ENCODE peak calls at places on chromosome 15, in five cellular contexts. One of them, this sample, is unnamed.

GRCh38 chr15:52093539-52094502 is 18.8 kb downstream of the BCL2L10 start:
- DNase-seq in ovary: no peak
- DNase-seq in A549: peak; percentile 46
- DNase-seq in suprapubic skin: peak; percentile 92
- DNase-seq in tibial nerve: no peak
- DNase-seq in this sample: peak; percentile 78

GRCh38 chr15:73982251-73982962 is 9.7 kb downstream of the STOML1 start:
- DNase-seq in ovary: peak; percentile 86
- DNase-seq in A549: no peak
- DNase-seq in suprapubic skin: peak; percentile 91
- DNase-seq in tibial nerve: peak; percentile 61
- DNase-seq in this sample: peak; percentile 93

GRCh38 chr15:43514241-43515057 is 3.0 kb upstream of the MAP1A start:
- DNase-seq in ovary: no peak
- DNase-seq in A549: no peak
- DNase-seq in suprapubic skin: no peak
- DNase-seq in tibial nerve: peak; percentile 46
- DNase-seq in this sample: no peak

GRCh38 chr15:66007663-66008262 is 138.5 kb downstream of the RAB11A start:
- DNase-seq in ovary: no peak
- DNase-seq in A549: no peak
- DNase-seq in suprapubic skin: no peak
- DNase-seq in tibial nerve: no peak
- DNase-seq in this sample: no peak

GRCh38 chr15:99145005-99145404 is 40.1 kb downstream of the SYNM start:
- DNase-seq in ovary: no peak
- DNase-seq in A549: no peak
- DNase-seq in suprapubic skin: no peak
- DNase-seq in tibial nerve: no peak
- DNase-seq in this sample: no peak

GRCh38 chr15:52103217-52104207 is 9.1 kb downstream of the BCL2L10 start:
- DNase-seq in ovary: no peak
- DNase-seq in A549: peak; percentile 84
- DNase-seq in suprapubic skin: peak; percentile 89
- DNase-seq in tibial nerve: no peak
- DNase-seq in this sample: peak; percentile 91

GRCh38 chr15:61517776-61518175 is 288.7 kb upstream of the RORA start:
- DNase-seq in ovary: no peak
- DNase-seq in A549: no peak
- DNase-seq in suprapubic skin: no peak
- DNase-seq in tibial nerve: no peak
- DNase-seq in this sample: no peak

GRCh38 chr15:40493089-40493840 is 22.5 kb downstream of the CHST14 start:
- DNase-seq in ovary: no peak
- DNase-seq in A549: no peak
- DNase-seq in suprapubic skin: no peak
- DNase-seq in tibial nerve: no peak
- DNase-seq in this sample: no peak

GRCh38 chr15:62495670-62496328 is 330.7 kb upstream of the C2CD4B start:
- DNase-seq in ovary: peak; percentile 46
- DNase-seq in A549: no peak
- DNase-seq in suprapubic skin: no peak
- DNase-seq in tibial nerve: no peak
- DNase-seq in this sample: peak; percentile 87

GRCh38 chr15:43545426-43545825 is 28.0 kb downstream of the MAP1A start:
- DNase-seq in ovary: no peak
- DNase-seq in A549: no peak
- DNase-seq in suprapubic skin: no peak
- DNase-seq in tibial nerve: no peak
- DNase-seq in this sample: no peak

GRCh38 chr15:90582553-90582952 is 52.8 kb downstream of the CRTC3 start:
- DNase-seq in ovary: no peak
- DNase-seq in A549: no peak
- DNase-seq in suprapubic skin: no peak
- DNase-seq in tibial nerve: no peak
- DNase-seq in this sample: no peak

GRCh38 chr15:64205202-64205601 is 42.4 kb upstream of the PPIB start:
- DNase-seq in ovary: no peak
- DNase-seq in A549: no peak
- DNase-seq in suprapubic skin: no peak
- DNase-seq in tibial nerve: no peak
- DNase-seq in this sample: no peak
- TF ChIP-seq EP300 in ovary: no peak
- TF ChIP-seq EP300 in A549: no peak
- TF ChIP-seq EP300 in suprapubic skin: no peak
- TF ChIP-seq EP300 in tibial nerve: no peak
- TF ChIP-seq EP300 in this sample: no peak

DNA sequence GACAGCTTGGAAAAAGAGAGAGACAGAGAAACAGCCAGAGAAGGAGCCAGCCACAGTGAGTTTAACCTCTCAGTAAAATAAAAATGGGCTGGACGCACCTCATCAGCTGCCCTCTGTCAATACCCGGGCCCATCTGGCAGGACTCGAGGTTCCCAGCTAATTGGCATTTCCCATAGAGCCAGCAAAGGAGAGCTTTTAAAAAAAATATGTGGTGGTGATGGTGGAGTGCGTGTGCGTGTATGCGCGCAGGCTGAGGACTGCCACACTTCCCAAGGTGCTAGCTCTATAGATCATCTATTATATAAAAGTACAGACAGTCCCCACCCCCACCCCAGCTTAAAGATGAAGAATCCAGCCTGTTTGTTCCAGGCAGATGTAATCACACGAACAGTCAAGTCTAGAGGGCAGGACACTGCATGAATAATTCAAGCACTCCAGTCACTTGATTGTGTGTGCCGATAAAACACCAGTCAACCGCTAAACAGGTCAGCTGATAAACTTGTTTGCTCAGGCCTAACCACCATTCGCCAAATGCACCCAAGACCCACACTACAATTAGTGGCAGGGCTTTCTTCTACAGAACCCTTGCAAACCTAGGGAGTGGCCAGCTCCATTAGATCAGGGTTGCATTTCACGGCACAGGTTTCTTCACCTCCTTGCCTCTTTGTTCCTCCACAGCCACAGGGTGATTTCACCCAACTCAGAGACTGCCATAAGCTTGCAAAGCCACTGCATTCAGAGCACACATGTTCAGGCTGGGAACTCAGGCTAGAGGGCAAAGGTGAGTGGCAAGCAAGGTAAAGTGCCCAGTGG is 5.9 kb downstream of the TLE3 start:
- DNase-seq in ovary: no peak
- DNase-seq in A549: no peak
- DNase-seq in suprapubic skin: no peak
- DNase-seq in tibial nerve: no peak
- DNase-seq in this sample: no peak
- TF ChIP-seq EP300 in ovary: no peak
- TF ChIP-seq EP300 in A549: no peak
- TF ChIP-seq EP300 in suprapubic skin: no peak
- TF ChIP-seq EP300 in tibial nerve: no peak
- TF ChIP-seq EP300 in this sample: no peak

DNA sequence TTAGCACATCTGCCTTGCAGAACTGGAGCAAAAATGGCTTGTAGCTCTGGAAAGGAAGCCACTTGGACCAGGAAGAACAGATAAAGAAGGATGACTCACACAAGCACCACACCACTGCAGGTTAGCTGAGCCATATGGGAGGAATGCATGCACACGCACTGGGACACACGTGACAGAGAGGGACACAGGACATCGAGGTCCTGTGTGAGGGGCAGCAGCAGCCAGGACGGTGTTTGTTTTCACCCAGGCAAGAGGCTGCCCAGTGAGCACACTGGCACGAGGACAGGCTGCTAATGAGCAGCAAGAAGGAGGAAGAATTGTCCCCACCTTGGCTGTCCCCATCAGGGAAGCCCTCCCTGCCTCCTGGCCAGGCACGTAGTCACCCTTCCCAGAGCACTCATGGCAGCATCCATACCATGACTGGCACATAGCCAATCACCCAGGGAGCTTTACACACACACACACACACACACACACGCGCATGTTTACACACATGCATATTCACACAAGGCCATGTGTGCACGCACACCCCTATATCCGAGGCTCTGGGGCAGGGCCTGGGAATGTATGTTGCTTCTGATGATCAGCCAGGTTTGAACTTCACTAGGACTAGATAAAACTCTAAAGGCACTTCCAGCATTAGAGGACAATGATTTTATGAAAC is 24.0 kb upstream of the SPTBN5 start:
- DNase-seq in ovary: no peak
- DNase-seq in A549: peak; percentile 24
- DNase-seq in suprapubic skin: no peak
- DNase-seq in tibial nerve: no peak
- DNase-seq in this sample: no peak
- TF ChIP-seq EP300 in ovary: no peak
- TF ChIP-seq EP300 in A549: no peak
- TF ChIP-seq EP300 in suprapubic skin: no peak
- TF ChIP-seq EP300 in tibial nerve: no peak
- TF ChIP-seq EP300 in this sample: no peak

DNA sequence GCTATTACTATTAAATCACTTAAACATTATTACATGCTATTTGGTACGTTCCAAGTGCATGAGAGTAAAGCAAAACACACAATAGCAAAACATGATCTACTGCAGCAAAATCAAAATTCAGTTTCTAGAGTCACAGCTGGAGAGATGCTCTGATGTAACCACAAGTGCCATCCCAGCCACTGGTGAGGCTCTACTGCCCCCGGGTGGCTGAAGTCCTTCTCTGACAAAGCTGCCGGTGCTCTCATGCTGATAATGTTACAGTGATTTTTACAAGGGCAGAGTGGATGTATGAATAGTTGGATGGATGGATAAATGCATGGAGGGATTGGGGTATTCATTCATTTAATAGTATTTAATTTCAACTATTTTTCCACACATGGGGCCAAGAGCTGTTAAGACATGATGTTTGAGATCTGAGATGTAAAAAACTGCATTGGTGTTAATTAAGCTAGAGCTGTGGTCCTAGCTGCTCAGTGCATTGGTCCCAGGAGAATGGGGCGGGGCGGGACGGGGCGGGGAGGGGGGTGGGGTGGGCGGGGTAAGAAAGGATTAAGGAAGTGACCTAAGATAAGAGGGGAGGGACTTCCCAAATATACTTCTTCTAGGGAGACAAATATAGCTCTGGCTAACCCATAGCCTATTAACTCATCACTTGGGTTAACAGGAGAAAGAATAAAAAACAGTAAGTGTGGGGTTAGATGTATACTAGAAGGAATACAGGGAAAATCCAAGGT is 5.3 kb upstream of the SPESP1 start:
- DNase-seq in ovary: peak; percentile 85
- DNase-seq in A549: peak; percentile 90
- DNase-seq in suprapubic skin: peak; percentile 76
- DNase-seq in tibial nerve: peak; percentile 38
- DNase-seq in this sample: peak; percentile 71
- TF ChIP-seq EP300 in ovary: no peak
- TF ChIP-seq EP300 in A549: no peak
- TF ChIP-seq EP300 in suprapubic skin: no peak
- TF ChIP-seq EP300 in tibial nerve: no peak
- TF ChIP-seq EP300 in this sample: no peak

GRCh38 chr15:37217567-37217966 is 117.2 kb upstream of the MEIS2 start:
- DNase-seq in ovary: no peak
- DNase-seq in A549: no peak
- DNase-seq in suprapubic skin: no peak
- DNase-seq in tibial nerve: no peak
- DNase-seq in this sample: no peak
- TF ChIP-seq EP300 in ovary: no peak
- TF ChIP-seq EP300 in A549: no peak
- TF ChIP-seq EP300 in suprapubic skin: no peak
- TF ChIP-seq EP300 in tibial nerve: no peak
- TF ChIP-seq EP300 in this sample: no peak

GRCh38 chr15:58182460-58183163 is 44.4 kb downstream of the AQP9 start:
- DNase-seq in ovary: peak; percentile 52
- DNase-seq in A549: peak; percentile 75
- DNase-seq in suprapubic skin: no peak
- DNase-seq in tibial nerve: no peak
- DNase-seq in this sample: no peak

GRCh38 chr15:58189148-58189811 is 51.1 kb downstream of the AQP9 start:
- DNase-seq in ovary: no peak
- DNase-seq in A549: no peak
- DNase-seq in suprapubic skin: no peak
- DNase-seq in tibial nerve: no peak
- DNase-seq in this sample: no peak

GRCh38 chr15:58190419-58190818 is 52.2 kb downstream of the AQP9 start:
- DNase-seq in ovary: no peak
- DNase-seq in A549: no peak
- DNase-seq in suprapubic skin: no peak
- DNase-seq in tibial nerve: no peak
- DNase-seq in this sample: no peak

GRCh38 chr15:58179741-58180381 is 41.7 kb downstream of the AQP9 start:
- DNase-seq in ovary: no peak
- DNase-seq in A549: no peak
- DNase-seq in suprapubic skin: no peak
- DNase-seq in tibial nerve: no peak
- DNase-seq in this sample: no peak

DNA sequence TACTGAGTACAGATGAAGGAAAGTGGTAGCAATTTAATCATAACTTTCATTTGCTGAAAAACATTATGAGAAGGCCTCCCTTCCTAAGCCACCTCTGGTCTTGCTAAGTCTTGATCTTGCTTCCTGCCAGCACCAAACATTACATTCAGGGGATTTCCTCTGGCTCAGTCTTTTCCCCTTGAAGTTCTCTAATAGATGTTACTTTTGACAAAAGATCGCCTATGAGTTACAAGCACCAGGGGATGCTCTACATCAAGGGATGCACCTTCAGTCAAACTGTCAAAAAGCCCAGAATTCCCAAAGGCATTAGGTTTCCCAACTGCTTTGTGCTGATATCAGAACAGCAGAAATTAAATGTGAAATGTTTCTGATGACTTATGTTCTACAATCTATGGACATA is 47.3 kb downstream of the AQP9 start:
- DNase-seq in ovary: no peak
- DNase-seq in A549: no peak
- DNase-seq in suprapubic skin: no peak
- DNase-seq in tibial nerve: no peak
- DNase-seq in this sample: no peak
- TF ChIP-seq EP300 in ovary: no peak
- TF ChIP-seq EP300 in A549: no peak
- TF ChIP-seq EP300 in suprapubic skin: no peak
- TF ChIP-seq EP300 in tibial nerve: no peak
- TF ChIP-seq EP300 in this sample: no peak